ENCODE peak calls at places on chromosomes 16 and 17, in eight cellular contexts. One of them, this sample, is unnamed.

GRCh38 chr16:30615358-30616076 is 5.3 kb upstream of the ZNF689 start:
- DNase-seq in NCI-H146: peak; percentile 93
- DNase-seq in endothelial cell: peak; percentile 76
- DNase-seq in heart right ventricle: peak; percentile 67
- DNase-seq in neural crest cell: peak; percentile 54
- DNase-seq in activated T-helper 1 cell treated with anti-CD3 and anti-CD28 coated beads, Interleukin-2, amount 50 U/mL, for 16 hours: peak; percentile 45
- DNase-seq in amniotic stem cell: no peak
- DNase-seq in HEK293T: peak; percentile 83
- DNase-seq in this sample: no peak

GRCh38 chr17:68085751-68086445 is 50.4 kb downstream of the KPNA2 start:
- DNase-seq in NCI-H146: no peak
- DNase-seq in endothelial cell: no peak
- DNase-seq in heart right ventricle: no peak
- DNase-seq in neural crest cell: no peak
- DNase-seq in activated T-helper 1 cell treated with anti-CD3 and anti-CD28 coated beads, Interleukin-2, amount 50 U/mL, for 16 hours: no peak
- DNase-seq in amniotic stem cell: no peak
- DNase-seq in HEK293T: no peak
- DNase-seq in this sample: no peak

GRCh38 chr16:88901718-88902337 is 35.4 kb upstream of the PABPN1L start:
- DNase-seq in NCI-H146: no peak
- DNase-seq in endothelial cell: no peak
- DNase-seq in heart right ventricle: no peak
- DNase-seq in neural crest cell: no peak
- DNase-seq in activated T-helper 1 cell treated with anti-CD3 and anti-CD28 coated beads, Interleukin-2, amount 50 U/mL, for 16 hours: no peak
- DNase-seq in amniotic stem cell: no peak
- DNase-seq in HEK293T: no peak
- DNase-seq in this sample: no peak

GRCh38 chr17:29196784-29197515 is 16.8 kb upstream of the MYO18A start:
- DNase-seq in NCI-H146: no peak
- DNase-seq in endothelial cell: no peak
- DNase-seq in heart right ventricle: no peak
- DNase-seq in neural crest cell: no peak
- DNase-seq in activated T-helper 1 cell treated with anti-CD3 and anti-CD28 coated beads, Interleukin-2, amount 50 U/mL, for 16 hours: no peak
- DNase-seq in amniotic stem cell: no peak
- DNase-seq in HEK293T: no peak
- DNase-seq in this sample: no peak

GRCh38 chr16:15876503-15876902 is 11.9 kb downstream of the CEP20 start:
- DNase-seq in NCI-H146: no peak
- DNase-seq in endothelial cell: no peak
- DNase-seq in heart right ventricle: no peak
- DNase-seq in neural crest cell: no peak
- DNase-seq in activated T-helper 1 cell treated with anti-CD3 and anti-CD28 coated beads, Interleukin-2, amount 50 U/mL, for 16 hours: no peak
- DNase-seq in amniotic stem cell: no peak
- DNase-seq in HEK293T: no peak
- DNase-seq in this sample: no peak

GRCh38 chr17:28958820-28959455 is 7.6 kb upstream of the PHF12 start:
- DNase-seq in NCI-H146: no peak
- DNase-seq in endothelial cell: no peak
- DNase-seq in heart right ventricle: no peak
- DNase-seq in neural crest cell: no peak
- DNase-seq in activated T-helper 1 cell treated with anti-CD3 and anti-CD28 coated beads, Interleukin-2, amount 50 U/mL, for 16 hours: no peak
- DNase-seq in amniotic stem cell: no peak
- DNase-seq in HEK293T: no peak
- DNase-seq in this sample: no peak

GRCh38 chr17:29579866-29580771 is 9.3 kb downstream of the GIT1 start:
- DNase-seq in NCI-H146: peak; percentile 62
- DNase-seq in endothelial cell: peak; percentile 78
- DNase-seq in heart right ventricle: peak; percentile 87
- DNase-seq in neural crest cell: peak; percentile 76
- DNase-seq in activated T-helper 1 cell treated with anti-CD3 and anti-CD28 coated beads, Interleukin-2, amount 50 U/mL, for 16 hours: peak; percentile 82
- DNase-seq in amniotic stem cell: no peak
- DNase-seq in HEK293T: peak; percentile 75
- DNase-seq in this sample: peak; percentile 69

GRCh38 chr17:33459078-33459940 is 166.2 kb upstream of the ASIC2 start:
- DNase-seq in NCI-H146: no peak
- DNase-seq in endothelial cell: no peak
- DNase-seq in heart right ventricle: no peak
- DNase-seq in neural crest cell: no peak
- DNase-seq in activated T-helper 1 cell treated with anti-CD3 and anti-CD28 coated beads, Interleukin-2, amount 50 U/mL, for 16 hours: no peak
- DNase-seq in amniotic stem cell: no peak
- DNase-seq in HEK293T: no peak
- DNase-seq in this sample: no peak